ENCODE peak calls at places on chromosomes 12 and 14, in five cellular contexts. W, Q, D, K and J are unnamed samples.

GRCh38 chr12:50214018-50214417 is 46.8 kb upstream of the CERS5 start:
- DNase-seq in D (no peak), K (no peak), Q (no peak), W (no peak), J (no peak)

GRCh38 chr12:31366104-31366621 is 40.2 kb upstream of the SINHCAF start:
- DNase-seq in Q (no peak), K (no peak), D (no peak), W (no peak), J (no peak)

GRCh38 chr12:124731869-124732268 is 131.8 kb downstream of the SCARB1 start:
- DNase-seq in K (no peak), Q (no peak), W (no peak), D (no peak), J (no peak)

GRCh38 chr12:79983492-79983891 is 48.6 kb upstream of the PPP1R12A start:
- DNase-seq in W (no peak), K (no peak), D (no peak), Q (no peak), J (peak; percentile 96)

GRCh38 chr14:84988391-84988790 is 541.6 kb upstream of the FLRT2 start:
- DNase-seq in K (no peak), D (no peak), W (no peak), Q (no peak), J (no peak)

GRCh38 chr14:99261916-99262787 is 9.8 kb downstream of the BCL11B start:
- DNase-seq in K (no peak), Q (peak; percentile 43), D (no peak), W (no peak), J (no peak)

GRCh38 chr14:69087061-69087461 is 65.9 kb downstream of the DCAF5 start:
- DNase-seq in W (no peak), D (no peak), K (no peak), Q (no peak), J (peak; percentile 59)

GRCh38 chr14:106872619-106873446 is 1346.5 kb downstream of the TMEM121 start:
- DNase-seq in K (no peak), W (peak; percentile 85), D (peak; percentile 92), Q (peak; percentile 93), J (no peak)

GRCh38 chr12:84912191-84913142 is at the start of gene SLC6A15:
- DNase-seq in K (peak; percentile 71), W (no peak), D (no peak), Q (no peak), J (peak; percentile 38)

GRCh38 chr14:101929946-101930345 is 34.4 kb upstream of the DYNC1H1 start:
- DNase-seq in Q (no peak), W (no peak), D (no peak), K (no peak), J (no peak)

GRCh38 chr12:14756331-14757143 is 46.7 kb downstream of the WBP11 start:
- DNase-seq in K (no peak), D (no peak), W (no peak), Q (peak; percentile 45), J (peak; percentile 12)

GRCh38 chr12:24894869-24895268 is 54.0 kb downstream of the BCAT1 start:
- DNase-seq in K (no peak), D (no peak), Q (no peak), W (no peak), J (no peak)

GRCh38 chr12:71999795-72000194 is 61.1 kb downstream of the TPH2 start:
- DNase-seq in K (no peak), W (no peak), Q (no peak), D (no peak), J (peak; percentile 15)

GRCh38 chr12:46792925-46793324 is 32.9 kb downstream of the SLC38A4 start:
- DNase-seq in W (no peak), Q (no peak), D (no peak), K (no peak), J (no peak)

GRCh38 chr12:62146323-62146722 is 113.9 kb upstream of the USP15 start:
- DNase-seq in K (no peak), D (no peak), Q (no peak), W (no peak), J (no peak)

GRCh38 chr12:20367731-20368652 is at the start of gene PDE3A:
- DNase-seq in Q (no peak), K (peak; percentile 51), D (no peak), W (no peak), J (peak; percentile 84)

GRCh38 chr12:43255642-43256041 is 296.4 kb downstream of the ADAMTS20 start:
- DNase-seq in Q (no peak), W (no peak), D (no peak), K (no peak), J (no peak)

GRCh38 chr14:99718811-99719192 is 34.7 kb downstream of the CYP46A1 start:
- DNase-seq in K (no peak), Q (no peak), W (no peak), D (no peak), J (no peak)

GRCh38 chr12:80175307-80175930 is 76.1 kb downstream of the OTOGL start:
- DNase-seq in K (no peak), D (no peak), W (no peak), Q (no peak), J (no peak)

GRCh38 chr12:24595652-24596235 is 353.2 kb downstream of the BCAT1 start:
- DNase-seq in D (no peak), K (no peak), Q (no peak), W (no peak), J (no peak)

GRCh38 chr14:50943261-50943942 is 881 bp downstream of the PYGL start:
- DNase-seq in D (no peak), W (no peak), K (no peak), Q (peak; percentile 32), J (peak; percentile 57)

GRCh38 chr12:54127538-54128259 is 61.1 kb downstream of the SMUG1 start:
- DNase-seq in Q (no peak), D (no peak), W (no peak), K (no peak), J (no peak)

GRCh38 chr14:33767721-33768457 is 183.0 kb downstream of the EGLN3 start:
- DNase-seq in W (no peak), K (no peak), D (no peak), Q (no peak), J (peak; percentile 50)

GRCh38 chr12:57616383-57617101 is 5.3 kb downstream of the ARHGEF25 start:
- DNase-seq in K (no peak), Q (no peak), D (no peak), W (no peak), J (peak; percentile 64)

GRCh38 chr12:6958609-6959375 is 7.6 kb downstream of the PTPN6 start:
- DNase-seq in D (no peak), Q (no peak), K (no peak), W (no peak), J (no peak)

GRCh38 chr12:116863275-116863767 is 17.9 kb downstream of the HRK start:
- DNase-seq in K (no peak), D (no peak), Q (no peak), W (no peak), J (peak; percentile 68)

GRCh38 chr12:130300725-130301124 is 37.0 kb upstream of the PIWIL1 start:
- DNase-seq in Q (no peak), D (no peak), W (no peak), K (no peak), J (no peak)

GRCh38 chr14:50677527-50678063 is 9.5 kb upstream of the SAV1 start:
- DNase-seq in K (no peak), Q (no peak), W (no peak), D (no peak), J (peak; percentile 74)

GRCh38 chr14:68792830-68793733 is at the start of gene ZFP36L1:
- DNase-seq in D (peak; percentile 80), K (peak; percentile 86), Q (peak; percentile 92), W (peak; percentile 87), J (peak; percentile 97)

GRCh38 chr14:70473825-70474224 is 21.9 kb downstream of the ADAM21 start:
- DNase-seq in K (no peak), Q (no peak), W (no peak), D (no peak), J (no peak)

GRCh38 chr14:104687601-104688504 is 1.6 kb upstream of the INF2 start:
- DNase-seq in W (no peak), Q (peak; percentile 96), D (no peak), K (no peak), J (peak; percentile 60)

GRCh38 chr14:96255501-96256366 is at the start of gene BDKRB1:
- DNase-seq in D (no peak), K (no peak), Q (no peak), W (no peak), J (peak; percentile 89)

GRCh38 chr12:68939500-68939899 is 6.5 kb upstream of the CPM start:
- DNase-seq in W (no peak), Q (no peak), K (no peak), D (no peak), J (no peak)

GRCh38 chr14:45252356-45253069 is 489 bp downstream of the MIS18BP1 start:
- DNase-seq in D (peak; percentile 7), W (no peak), K (no peak), Q (no peak), J (peak; percentile 28)

GRCh38 chr14:67387195-67387594 is 24.8 kb downstream of the PLEK2 start:
- DNase-seq in D (no peak), K (no peak), W (no peak), Q (no peak), J (peak; percentile 15)

GRCh38 chr12:127809236-127809635 is 457.7 kb upstream of the TMEM132C start:
- DNase-seq in D (no peak), K (no peak), Q (no peak), W (no peak), J (peak; percentile 66)

GRCh38 chr14:84857571-84857970 is 672.4 kb upstream of the FLRT2 start:
- DNase-seq in Q (no peak), W (no peak), D (no peak), K (no peak), J (no peak)

GRCh38 chr12:14630793-14631192 is 63.1 kb upstream of the PLBD1 start:
- DNase-seq in W (no peak), K (no peak), D (no peak), Q (no peak), J (no peak)

GRCh38 chr12:44193281-44193680 is 357.4 kb downstream of the TMEM117 start:
- DNase-seq in K (no peak), W (no peak), D (no peak), Q (no peak), J (no peak)

GRCh38 chr12:22282283-22282682 is 52.2 kb downstream of the ST8SIA1 start:
- DNase-seq in W (no peak), D (no peak), Q (no peak), K (no peak), J (peak; percentile 88)